ENCODE peak calls at places on chromosomes 11 and 22, in nine cellular contexts. One of them, this sample, is unnamed. For H3K4me1, the result is how much of the 10 kb centered on the place peaks cover.

GRCh38 chr11:70606951-70607330 is 208.6 kb downstream of the CTTN start:
- DNase-seq in cardiac muscle cell: no peak
- DNase-seq in HCT116: no peak
- DNase-seq in upper lobe of right lung: no peak
- DNase-seq in mesenchymal stem cell: no peak
- DNase-seq in A549: no peak
- DNase-seq in neuronal stem cell: no peak
- DNase-seq in psoas muscle: peak
- DNase-seq in tibial artery: no peak
- DNase-seq in this sample: no peak

GRCh38 chr22:50674606-50675552 is 2.3 kb downstream of the SHANK3 start:
- DNase-seq in neuronal stem cell: peak
- DNase-seq in A549: no peak
- DNase-seq in psoas muscle: no peak
- DNase-seq in upper lobe of right lung: peak
- DNase-seq in cardiac muscle cell: peak
- DNase-seq in tibial artery: no peak
- DNase-seq in HCT116: peak
- DNase-seq in mesenchymal stem cell: peak
- DNase-seq in this sample: peak

GRCh38 chr11:61585115-61585514 is 4.2 kb upstream of the SYT7 start:
- DNase-seq in cardiac muscle cell: no peak
- DNase-seq in upper lobe of right lung: no peak
- DNase-seq in neuronal stem cell: no peak
- DNase-seq in mesenchymal stem cell: no peak
- DNase-seq in A549: no peak
- DNase-seq in psoas muscle: no peak
- DNase-seq in tibial artery: no peak
- DNase-seq in HCT116: no peak
- DNase-seq in this sample: no peak

GRCh38 chr11:12182650-12183511 is 72.5 kb downstream of the MICAL2 start:
- DNase-seq in tibial artery: no peak
- DNase-seq in cardiac muscle cell: peak
- DNase-seq in neuronal stem cell: no peak
- DNase-seq in mesenchymal stem cell: peak
- DNase-seq in upper lobe of right lung: no peak
- DNase-seq in A549: peak
- DNase-seq in psoas muscle: peak
- DNase-seq in HCT116: peak
- DNase-seq in this sample: peak

GRCh38 chr11:124807660-124808270 is 7.6 kb upstream of the MSANTD2 start:
- DNase-seq in HCT116: no peak
- DNase-seq in upper lobe of right lung: no peak
- DNase-seq in neuronal stem cell: no peak
- DNase-seq in psoas muscle: no peak
- DNase-seq in cardiac muscle cell: no peak
- DNase-seq in A549: no peak
- DNase-seq in tibial artery: no peak
- DNase-seq in mesenchymal stem cell: no peak
- DNase-seq in this sample: no peak

GRCh38 chr11:78419327-78419726 is 1.7 kb upstream of the GAB2 start:
- DNase-seq in A549: peak
- DNase-seq in HCT116: no peak
- DNase-seq in mesenchymal stem cell: peak
- DNase-seq in tibial artery: peak
- DNase-seq in upper lobe of right lung: no peak
- DNase-seq in cardiac muscle cell: peak
- DNase-seq in neuronal stem cell: no peak
- DNase-seq in psoas muscle: peak
- DNase-seq in this sample: no peak

GRCh38 chr22:25536578-25536977 is 27.9 kb upstream of the GRK3 start:
- DNase-seq in tibial artery: no peak
- DNase-seq in neuronal stem cell: no peak
- DNase-seq in A549: no peak
- DNase-seq in psoas muscle: no peak
- DNase-seq in cardiac muscle cell: peak
- DNase-seq in HCT116: no peak
- DNase-seq in upper lobe of right lung: no peak
- DNase-seq in mesenchymal stem cell: no peak
- DNase-seq in this sample: no peak

GRCh38 chr11:34926101-34926830 is 9.8 kb downstream of the PDHX start:
- DNase-seq in psoas muscle: no peak
- DNase-seq in A549: no peak
- DNase-seq in cardiac muscle cell: peak
- DNase-seq in neuronal stem cell: peak
- DNase-seq in tibial artery: no peak
- DNase-seq in mesenchymal stem cell: peak
- DNase-seq in HCT116: peak
- DNase-seq in upper lobe of right lung: no peak
- DNase-seq in this sample: peak

GRCh38 chr11:126654886-126655806 is 299.7 kb downstream of the ST3GAL4 start:
- DNase-seq in mesenchymal stem cell: no peak
- DNase-seq in cardiac muscle cell: no peak
- DNase-seq in neuronal stem cell: no peak
- DNase-seq in psoas muscle: no peak
- DNase-seq in upper lobe of right lung: no peak
- DNase-seq in HCT116: no peak
- DNase-seq in tibial artery: no peak
- DNase-seq in A549: no peak
- DNase-seq in this sample: no peak

GRCh38 chr11:9169595-9170295 is 78.3 kb upstream of the SCUBE2 start:
- DNase-seq in tibial artery: no peak
- DNase-seq in upper lobe of right lung: no peak
- DNase-seq in HCT116: no peak
- DNase-seq in A549: no peak
- DNase-seq in neuronal stem cell: no peak
- DNase-seq in mesenchymal stem cell: peak
- DNase-seq in cardiac muscle cell: no peak
- DNase-seq in psoas muscle: no peak
- DNase-seq in this sample: no peak

GRCh38 chr11:59115556-59115955 is 8.5 kb downstream of the FAM111B start:
- DNase-seq in psoas muscle: no peak
- DNase-seq in mesenchymal stem cell: no peak
- DNase-seq in HCT116: no peak
- DNase-seq in A549: no peak
- DNase-seq in neuronal stem cell: no peak
- DNase-seq in tibial artery: no peak
- DNase-seq in upper lobe of right lung: no peak
- DNase-seq in cardiac muscle cell: no peak
- DNase-seq in this sample: no peak

GRCh38 chr11:76579047-76579751 is 91.3 kb downstream of the LRRC32 start:
- DNase-seq in A549: no peak
- DNase-seq in HCT116: no peak
- DNase-seq in cardiac muscle cell: peak
- DNase-seq in upper lobe of right lung: no peak
- DNase-seq in neuronal stem cell: no peak
- DNase-seq in psoas muscle: peak
- DNase-seq in mesenchymal stem cell: peak
- DNase-seq in tibial artery: peak
- DNase-seq in this sample: peak

GRCh38 chr11:79708319-79708928 is 267.6 kb upstream of the TENM4 start:
- DNase-seq in upper lobe of right lung: no peak
- DNase-seq in tibial artery: no peak
- DNase-seq in A549: peak
- DNase-seq in psoas muscle: no peak
- DNase-seq in mesenchymal stem cell: peak
- DNase-seq in HCT116: no peak
- DNase-seq in neuronal stem cell: peak
- DNase-seq in cardiac muscle cell: peak
- DNase-seq in this sample: no peak

GRCh38 chr11:86396403-86396802 is 21.7 kb downstream of the CCDC81 start:
- DNase-seq in upper lobe of right lung: no peak
- DNase-seq in tibial artery: no peak
- DNase-seq in A549: no peak
- DNase-seq in psoas muscle: no peak
- DNase-seq in cardiac muscle cell: no peak
- DNase-seq in mesenchymal stem cell: peak
- DNase-seq in HCT116: no peak
- DNase-seq in neuronal stem cell: no peak
- DNase-seq in this sample: no peak

GRCh38 chr11:32888805-32889204 is 3.8 kb upstream of the QSER1 start:
- DNase-seq in tibial artery: no peak
- DNase-seq in upper lobe of right lung: no peak
- DNase-seq in neuronal stem cell: no peak
- DNase-seq in psoas muscle: no peak
- DNase-seq in mesenchymal stem cell: peak
- DNase-seq in cardiac muscle cell: peak
- DNase-seq in A549: no peak
- DNase-seq in HCT116: no peak
- DNase-seq in this sample: no peak

GRCh38 chr22:27810566-27810965 is 9.0 kb upstream of the MN1 start:
- DNase-seq in tibial artery: peak
- DNase-seq in upper lobe of right lung: no peak
- DNase-seq in psoas muscle: peak
- DNase-seq in cardiac muscle cell: peak
- DNase-seq in A549: no peak
- DNase-seq in mesenchymal stem cell: peak
- DNase-seq in HCT116: no peak
- DNase-seq in neuronal stem cell: no peak
- DNase-seq in this sample: no peak

GRCh38 chr22:19720150-19720827 is 3.0 kb upstream of the GP1BB start:
- DNase-seq in mesenchymal stem cell: no peak
- DNase-seq in A549: no peak
- DNase-seq in tibial artery: no peak
- DNase-seq in cardiac muscle cell: no peak
- DNase-seq in upper lobe of right lung: no peak
- DNase-seq in HCT116: no peak
- DNase-seq in neuronal stem cell: no peak
- DNase-seq in psoas muscle: no peak
- DNase-seq in this sample: no peak

GRCh38 chr22:43228330-43228729 is 41.4 kb upstream of the TTLL12 start:
- DNase-seq in cardiac muscle cell: peak
- DNase-seq in psoas muscle: no peak
- DNase-seq in mesenchymal stem cell: peak
- DNase-seq in tibial artery: no peak
- DNase-seq in upper lobe of right lung: no peak
- DNase-seq in A549: peak
- DNase-seq in HCT116: peak
- DNase-seq in neuronal stem cell: no peak
- DNase-seq in this sample: peak

GRCh38 chr11:10022764-10023163 is 271.3 kb downstream of the SBF2 start:
- DNase-seq in HCT116: no peak
- DNase-seq in upper lobe of right lung: no peak
- DNase-seq in psoas muscle: no peak
- DNase-seq in A549: no peak
- DNase-seq in cardiac muscle cell: no peak
- DNase-seq in mesenchymal stem cell: no peak
- DNase-seq in neuronal stem cell: no peak
- DNase-seq in tibial artery: no peak
- DNase-seq in this sample: no peak

GRCh38 chr11:78560826-78561484 is 13.7 kb downstream of the NARS2 start:
- DNase-seq in cardiac muscle cell: peak
- DNase-seq in A549: no peak
- DNase-seq in neuronal stem cell: no peak
- DNase-seq in psoas muscle: no peak
- DNase-seq in upper lobe of right lung: no peak
- DNase-seq in mesenchymal stem cell: no peak
- DNase-seq in tibial artery: no peak
- DNase-seq in HCT116: no peak
- DNase-seq in this sample: no peak

DNA sequence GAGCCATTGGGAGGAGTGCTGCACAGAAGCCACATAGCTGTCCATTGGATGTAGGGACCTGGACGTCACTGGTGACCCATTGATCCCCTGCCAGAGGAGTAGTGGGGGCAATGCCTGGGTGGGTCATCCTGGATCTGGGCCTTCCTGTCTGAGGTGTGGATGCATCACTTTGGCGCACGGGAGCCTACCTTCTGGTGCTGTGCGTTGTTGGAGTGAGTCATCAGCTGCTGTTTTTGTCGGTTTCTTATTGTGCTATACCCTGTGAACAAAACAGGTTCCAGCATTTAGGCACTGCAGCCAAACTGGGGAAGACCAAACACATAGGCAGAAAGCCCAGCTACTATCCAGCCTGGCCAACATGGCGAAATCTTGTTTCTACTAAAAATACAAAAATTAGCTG is 3.2 kb downstream of the TAF6L start:
- DNase-seq in neuronal stem cell: no peak
- DNase-seq in mesenchymal stem cell: no peak
- DNase-seq in upper lobe of right lung: no peak
- DNase-seq in cardiac muscle cell: no peak
- DNase-seq in psoas muscle: no peak
- DNase-seq in A549: no peak
- DNase-seq in HCT116: no peak
- DNase-seq in tibial artery: no peak
- DNase-seq in this sample: no peak
- H3K27ac ChIP-seq in neuronal stem cell: no peak
- H3K27ac ChIP-seq in mesenchymal stem cell: no peak
- H3K27ac ChIP-seq in upper lobe of right lung: no peak
- H3K27ac ChIP-seq in cardiac muscle cell: no peak
- H3K27ac ChIP-seq in psoas muscle: no peak
- H3K27ac ChIP-seq in A549: no peak
- H3K27ac ChIP-seq in HCT116: no peak
- H3K27ac ChIP-seq in tibial artery: no peak
- H3K27ac ChIP-seq in this sample: no peak

GRCh38 chr22:37240941-37241320 is 3.1 kb downstream of the RAC2 start:
- DNase-seq in neuronal stem cell: no peak
- DNase-seq in cardiac muscle cell: no peak
- DNase-seq in tibial artery: no peak
- DNase-seq in psoas muscle: no peak
- DNase-seq in A549: no peak
- DNase-seq in mesenchymal stem cell: no peak
- DNase-seq in upper lobe of right lung: no peak
- DNase-seq in HCT116: no peak
- DNase-seq in this sample: no peak
- H3K4me1 ChIP-seq in neuronal stem cell: under half
- H3K4me1 ChIP-seq in cardiac muscle cell: under half
- H3K4me1 ChIP-seq in tibial artery: under half
- H3K4me1 ChIP-seq in psoas muscle: under half
- H3K4me1 ChIP-seq in A549: under half
- H3K4me1 ChIP-seq in mesenchymal stem cell: under half
- H3K4me1 ChIP-seq in upper lobe of right lung: under half
- H3K4me1 ChIP-seq in HCT116: under half
- H3K4me1 ChIP-seq in this sample: under half

DNA sequence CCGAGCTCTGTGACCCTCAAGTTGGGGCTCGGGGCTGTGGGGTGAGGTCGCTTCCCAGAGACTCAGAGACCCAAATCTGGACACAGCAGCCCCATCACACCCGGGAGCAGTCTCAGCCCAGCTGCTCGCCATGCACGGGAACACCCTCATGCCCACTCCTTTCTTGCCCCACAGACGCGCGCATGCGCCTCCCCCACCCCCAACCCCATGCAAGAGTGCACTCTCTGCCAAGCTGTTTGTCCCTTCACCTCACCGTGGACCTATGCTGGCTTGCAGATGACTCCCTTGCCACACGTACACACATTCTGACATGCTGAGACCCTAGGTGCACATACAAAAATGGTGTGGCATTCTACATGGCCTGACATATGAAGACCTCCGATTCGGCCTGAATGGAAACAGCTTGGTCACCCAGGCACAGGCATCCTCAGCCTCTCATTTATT is 500 bp upstream of the CD248 start:
- DNase-seq in psoas muscle: peak
- DNase-seq in neuronal stem cell: no peak
- DNase-seq in A549: no peak
- DNase-seq in HCT116: no peak
- DNase-seq in tibial artery: no peak
- DNase-seq in mesenchymal stem cell: peak
- DNase-seq in upper lobe of right lung: peak
- DNase-seq in cardiac muscle cell: peak
- DNase-seq in this sample: peak
- H3K27ac ChIP-seq in psoas muscle: peak
- H3K27ac ChIP-seq in neuronal stem cell: peak
- H3K27ac ChIP-seq in A549: peak
- H3K27ac ChIP-seq in HCT116: no peak
- H3K27ac ChIP-seq in tibial artery: peak
- H3K27ac ChIP-seq in mesenchymal stem cell: peak
- H3K27ac ChIP-seq in upper lobe of right lung: peak
- H3K27ac ChIP-seq in cardiac muscle cell: peak
- H3K27ac ChIP-seq in this sample: peak

GRCh38 chr11:17490938-17491337 is 14.3 kb upstream of the ABCC8 start:
- DNase-seq in HCT116: no peak
- DNase-seq in psoas muscle: no peak
- DNase-seq in cardiac muscle cell: no peak
- DNase-seq in neuronal stem cell: no peak
- DNase-seq in upper lobe of right lung: no peak
- DNase-seq in mesenchymal stem cell: no peak
- DNase-seq in tibial artery: no peak
- DNase-seq in A549: no peak
- DNase-seq in this sample: no peak
- H3K4me1 ChIP-seq in HCT116: under half
- H3K4me1 ChIP-seq in psoas muscle: under half
- H3K4me1 ChIP-seq in cardiac muscle cell: under half
- H3K4me1 ChIP-seq in neuronal stem cell: under half
- H3K4me1 ChIP-seq in upper lobe of right lung: under half
- H3K4me1 ChIP-seq in mesenchymal stem cell: under half
- H3K4me1 ChIP-seq in tibial artery: under half
- H3K4me1 ChIP-seq in A549: under half
- H3K4me1 ChIP-seq in this sample: under half